ENCODE peak calls at places on chromosome 22, in four cellular contexts. One of them, this sample, is unnamed.

GRCh38 chr22:43811777-43812148 is 342 bp downstream of the EFCAB6 start:
- DNase-seq in activated CD4-positive, alpha-beta T cell treated with anti-CD3 and anti-CD28 coated beads, Interleukin-2, amount 50 U/mL, for 1 hour: peak
- DNase-seq in EL: peak
- DNase-seq in activated T-helper 1 cell treated with anti-CD3 and anti-CD28 coated beads, Interleukin-2, amount 50 U/mL, for 16 hours: no peak
- DNase-seq in this sample: no peak

GRCh38 chr22:36350751-36351594 is 36.8 kb downstream of the MYH9 start:
- DNase-seq in EL: peak
- DNase-seq in activated T-helper 1 cell treated with anti-CD3 and anti-CD28 coated beads, Interleukin-2, amount 50 U/mL, for 16 hours: no peak
- DNase-seq in activated CD4-positive, alpha-beta T cell treated with anti-CD3 and anti-CD28 coated beads, Interleukin-2, amount 50 U/mL, for 1 hour: no peak
- DNase-seq in this sample: no peak

GRCh38 chr22:43228330-43228729 is 41.4 kb upstream of the TTLL12 start:
- DNase-seq in activated T-helper 1 cell treated with anti-CD3 and anti-CD28 coated beads, Interleukin-2, amount 50 U/mL, for 16 hours: no peak
- DNase-seq in activated CD4-positive, alpha-beta T cell treated with anti-CD3 and anti-CD28 coated beads, Interleukin-2, amount 50 U/mL, for 1 hour: peak
- DNase-seq in EL: peak
- DNase-seq in this sample: no peak

GRCh38 chr22:45468872-45469572 is 33.7 kb upstream of the FBLN1 start:
- DNase-seq in activated T-helper 1 cell treated with anti-CD3 and anti-CD28 coated beads, Interleukin-2, amount 50 U/mL, for 16 hours: no peak
- DNase-seq in EL: peak
- DNase-seq in activated CD4-positive, alpha-beta T cell treated with anti-CD3 and anti-CD28 coated beads, Interleukin-2, amount 50 U/mL, for 1 hour: no peak
- DNase-seq in this sample: no peak

GRCh38 chr22:37525746-37526350 is 6.6 kb upstream of the CARD10 start:
- DNase-seq in activated T-helper 1 cell treated with anti-CD3 and anti-CD28 coated beads, Interleukin-2, amount 50 U/mL, for 16 hours: no peak
- DNase-seq in activated CD4-positive, alpha-beta T cell treated with anti-CD3 and anti-CD28 coated beads, Interleukin-2, amount 50 U/mL, for 1 hour: no peak
- DNase-seq in EL: no peak
- DNase-seq in this sample: no peak

GRCh38 chr22:30435674-30436126 is 10.1 kb downstream of the MTFP1 start:
- DNase-seq in activated T-helper 1 cell treated with anti-CD3 and anti-CD28 coated beads, Interleukin-2, amount 50 U/mL, for 16 hours: peak
- DNase-seq in activated CD4-positive, alpha-beta T cell treated with anti-CD3 and anti-CD28 coated beads, Interleukin-2, amount 50 U/mL, for 1 hour: peak
- DNase-seq in EL: no peak
- DNase-seq in this sample: no peak

GRCh38 chr22:44623771-44624510 is 78.1 kb upstream of the PRR5 start:
- DNase-seq in activated T-helper 1 cell treated with anti-CD3 and anti-CD28 coated beads, Interleukin-2, amount 50 U/mL, for 16 hours: no peak
- DNase-seq in activated CD4-positive, alpha-beta T cell treated with anti-CD3 and anti-CD28 coated beads, Interleukin-2, amount 50 U/mL, for 1 hour: peak
- DNase-seq in EL: peak
- DNase-seq in this sample: no peak

GRCh38 chr22:44193537-44193896 is 12.8 kb downstream of the PARVG start:
- DNase-seq in EL: no peak
- DNase-seq in activated T-helper 1 cell treated with anti-CD3 and anti-CD28 coated beads, Interleukin-2, amount 50 U/mL, for 16 hours: no peak
- DNase-seq in activated CD4-positive, alpha-beta T cell treated with anti-CD3 and anti-CD28 coated beads, Interleukin-2, amount 50 U/mL, for 1 hour: no peak
- DNase-seq in this sample: no peak

GRCh38 chr22:45101828-45102227 is 61.9 kb upstream of the NUP50 start:
- DNase-seq in activated CD4-positive, alpha-beta T cell treated with anti-CD3 and anti-CD28 coated beads, Interleukin-2, amount 50 U/mL, for 1 hour: peak
- DNase-seq in activated T-helper 1 cell treated with anti-CD3 and anti-CD28 coated beads, Interleukin-2, amount 50 U/mL, for 16 hours: no peak
- DNase-seq in EL: peak
- DNase-seq in this sample: no peak

GRCh38 chr22:33887173-33887572 is 33.1 kb downstream of the LARGE1 start:
- DNase-seq in activated CD4-positive, alpha-beta T cell treated with anti-CD3 and anti-CD28 coated beads, Interleukin-2, amount 50 U/mL, for 1 hour: no peak
- DNase-seq in activated T-helper 1 cell treated with anti-CD3 and anti-CD28 coated beads, Interleukin-2, amount 50 U/mL, for 16 hours: no peak
- DNase-seq in EL: no peak
- DNase-seq in this sample: no peak

GRCh38 chr22:39502789-39503464 is 837 bp downstream of the MIEF1 start:
- DNase-seq in activated T-helper 1 cell treated with anti-CD3 and anti-CD28 coated beads, Interleukin-2, amount 50 U/mL, for 16 hours: no peak
- DNase-seq in EL: peak
- DNase-seq in activated CD4-positive, alpha-beta T cell treated with anti-CD3 and anti-CD28 coated beads, Interleukin-2, amount 50 U/mL, for 1 hour: no peak
- DNase-seq in this sample: no peak

GRCh38 chr22:47207387-47207786 is 444.9 kb downstream of the TBC1D22A start:
- DNase-seq in activated CD4-positive, alpha-beta T cell treated with anti-CD3 and anti-CD28 coated beads, Interleukin-2, amount 50 U/mL, for 1 hour: no peak
- DNase-seq in activated T-helper 1 cell treated with anti-CD3 and anti-CD28 coated beads, Interleukin-2, amount 50 U/mL, for 16 hours: no peak
- DNase-seq in EL: no peak
- DNase-seq in this sample: no peak

GRCh38 chr22:50576070-50576469 is 2.2 kb downstream of the CPT1B start:
- DNase-seq in EL: peak
- DNase-seq in activated T-helper 1 cell treated with anti-CD3 and anti-CD28 coated beads, Interleukin-2, amount 50 U/mL, for 16 hours: no peak
- DNase-seq in activated CD4-positive, alpha-beta T cell treated with anti-CD3 and anti-CD28 coated beads, Interleukin-2, amount 50 U/mL, for 1 hour: no peak
- DNase-seq in this sample: no peak

GRCh38 chr22:46224044-46224746 is 25.9 kb downstream of the CDPF1 start:
- DNase-seq in activated CD4-positive, alpha-beta T cell treated with anti-CD3 and anti-CD28 coated beads, Interleukin-2, amount 50 U/mL, for 1 hour: no peak
- DNase-seq in activated T-helper 1 cell treated with anti-CD3 and anti-CD28 coated beads, Interleukin-2, amount 50 U/mL, for 16 hours: no peak
- DNase-seq in EL: no peak
- DNase-seq in this sample: no peak

GRCh38 chr22:48637231-48637630 is 1190.4 kb downstream of the BRD1 start:
- DNase-seq in activated T-helper 1 cell treated with anti-CD3 and anti-CD28 coated beads, Interleukin-2, amount 50 U/mL, for 16 hours: no peak
- DNase-seq in EL: no peak
- DNase-seq in activated CD4-positive, alpha-beta T cell treated with anti-CD3 and anti-CD28 coated beads, Interleukin-2, amount 50 U/mL, for 1 hour: no peak
- DNase-seq in this sample: no peak

GRCh38 chr22:19765477-19766234 is 5.1 kb downstream of the TBX1 start:
- DNase-seq in activated CD4-positive, alpha-beta T cell treated with anti-CD3 and anti-CD28 coated beads, Interleukin-2, amount 50 U/mL, for 1 hour: no peak
- DNase-seq in activated T-helper 1 cell treated with anti-CD3 and anti-CD28 coated beads, Interleukin-2, amount 50 U/mL, for 16 hours: no peak
- DNase-seq in EL: no peak
- DNase-seq in this sample: no peak

GRCh38 chr22:50193621-50194020 is 7.2 kb upstream of the SELENOO start:
- DNase-seq in activated T-helper 1 cell treated with anti-CD3 and anti-CD28 coated beads, Interleukin-2, amount 50 U/mL, for 16 hours: no peak
- DNase-seq in activated CD4-positive, alpha-beta T cell treated with anti-CD3 and anti-CD28 coated beads, Interleukin-2, amount 50 U/mL, for 1 hour: no peak
- DNase-seq in EL: no peak
- DNase-seq in this sample: no peak